ENCODE peak calls at places on chromosomes 6 and 20, in seven cellular contexts. T, U, N, S, P, L and F are unnamed samples.
A peak's percentile ranks its signal among the peaks of the same experiment; 100 is the strongest.

GRCh38 chr20:45248609-45249008 is 5.8 kb downstream of the SLPI start:
- DNase-seq in T (no peak), U (no peak), N (no peak), S (no peak), P (no peak), L (no peak), F (no peak)

GRCh38 chr20:5977223-5977622 is 26.8 kb downstream of the MCM8 start:
- DNase-seq in T (no peak), U (no peak), N (no peak), S (no peak), P (no peak), L (no peak), F (no peak)

GRCh38 chr20:7629880-7630279 is 310.4 kb downstream of the HAO1 start:
- DNase-seq in T (no peak), U (no peak), N (no peak), S (no peak), P (no peak), L (no peak), F (no peak)

GRCh38 chr20:2691663-2692035 is 931 bp upstream of the EBF4 start:
- DNase-seq in T (no peak), U (no peak), N (no peak), S (no peak), P (no peak), L (no peak), F (no peak)

GRCh38 chr20:42346771-42347170 is 728.6 kb upstream of the CHD6 start:
- DNase-seq in T (no peak), U (no peak), N (no peak), S (no peak), P (no peak), L (no peak), F (no peak)

GRCh38 chr6:1504465-1504864 is 105.2 kb upstream of the FOXC1 start:
- DNase-seq in T (no peak), U (no peak), N (no peak), S (no peak), P (no peak), L (no peak), F (no peak)

GRCh38 chr6:35300848-35301247 is 3.2 kb downstream of the DEF6 start:
- DNase-seq in T (no peak), U (no peak), N (no peak), S (no peak), P (no peak), L (no peak), F (no peak)

GRCh38 chr6:140441256-140441655 is 1066.8 kb upstream of the CITED2 start:
- DNase-seq in T (peak; percentile 60), U (peak; percentile 71), N (peak; percentile 68), S (no peak), P (peak; percentile 70), L (peak; percentile 84), F (no peak)

DNA sequence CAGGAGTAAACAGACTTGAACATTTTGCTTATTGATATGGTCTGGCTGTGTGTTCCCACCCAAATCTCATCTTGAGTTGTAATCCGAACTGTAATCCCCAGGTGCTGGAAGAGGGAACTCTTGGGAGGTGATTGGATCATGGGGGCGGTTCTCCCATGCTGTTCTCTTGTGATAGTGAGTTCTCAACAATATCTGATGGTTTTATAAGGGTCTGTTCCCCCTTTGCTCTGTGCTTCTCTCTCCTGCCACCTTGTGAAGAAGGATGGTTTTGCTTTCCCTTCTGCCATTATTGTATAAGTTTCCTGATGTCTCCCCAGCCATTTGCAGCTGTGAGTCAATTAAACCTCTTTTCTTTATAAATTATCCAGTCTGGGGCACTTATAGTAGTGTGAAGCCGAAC is 40.0 kb downstream of the MYLIP start:
- DNase-seq in T (no peak), U (peak; percentile 64), N (no peak), S (no peak), P (peak; percentile 65), L (peak; percentile 18), F (no peak)
- TF ChIP-seq CTCF in T (peak; percentile 53), U (peak; percentile 56), N (peak; percentile 40), S (peak; percentile 16), P (peak; percentile 79), L (peak; percentile 62), F (peak; percentile 28)

DNA sequence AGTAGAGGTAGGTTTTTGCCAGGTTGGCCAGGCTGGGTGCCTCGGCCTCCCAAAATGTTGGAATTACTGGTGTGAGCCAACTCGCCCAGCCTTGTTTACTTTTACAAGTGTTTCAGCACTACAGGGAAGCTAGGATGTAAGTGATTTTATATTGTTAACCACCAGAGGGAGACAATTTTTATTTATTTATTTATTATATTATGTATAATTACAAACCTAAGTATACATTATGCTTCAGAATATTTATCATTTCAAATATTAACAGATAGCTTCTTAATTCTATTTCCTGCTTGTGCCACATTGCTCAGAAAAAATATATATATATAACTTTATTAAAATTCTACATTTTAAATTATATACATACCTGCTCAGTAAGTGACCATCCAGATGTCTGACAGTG is 9.8 kb downstream of the MMUT start:
- DNase-seq in T (no peak), U (peak; percentile 13), N (no peak), S (no peak), P (peak; percentile 25), L (no peak), F (no peak)
- TF ChIP-seq CTCF in T (peak; percentile 34), U (peak; percentile 22), N (peak; percentile 16), S (peak; percentile 47), P (peak; percentile 35), L (peak; percentile 6), F (no peak)

DNA sequence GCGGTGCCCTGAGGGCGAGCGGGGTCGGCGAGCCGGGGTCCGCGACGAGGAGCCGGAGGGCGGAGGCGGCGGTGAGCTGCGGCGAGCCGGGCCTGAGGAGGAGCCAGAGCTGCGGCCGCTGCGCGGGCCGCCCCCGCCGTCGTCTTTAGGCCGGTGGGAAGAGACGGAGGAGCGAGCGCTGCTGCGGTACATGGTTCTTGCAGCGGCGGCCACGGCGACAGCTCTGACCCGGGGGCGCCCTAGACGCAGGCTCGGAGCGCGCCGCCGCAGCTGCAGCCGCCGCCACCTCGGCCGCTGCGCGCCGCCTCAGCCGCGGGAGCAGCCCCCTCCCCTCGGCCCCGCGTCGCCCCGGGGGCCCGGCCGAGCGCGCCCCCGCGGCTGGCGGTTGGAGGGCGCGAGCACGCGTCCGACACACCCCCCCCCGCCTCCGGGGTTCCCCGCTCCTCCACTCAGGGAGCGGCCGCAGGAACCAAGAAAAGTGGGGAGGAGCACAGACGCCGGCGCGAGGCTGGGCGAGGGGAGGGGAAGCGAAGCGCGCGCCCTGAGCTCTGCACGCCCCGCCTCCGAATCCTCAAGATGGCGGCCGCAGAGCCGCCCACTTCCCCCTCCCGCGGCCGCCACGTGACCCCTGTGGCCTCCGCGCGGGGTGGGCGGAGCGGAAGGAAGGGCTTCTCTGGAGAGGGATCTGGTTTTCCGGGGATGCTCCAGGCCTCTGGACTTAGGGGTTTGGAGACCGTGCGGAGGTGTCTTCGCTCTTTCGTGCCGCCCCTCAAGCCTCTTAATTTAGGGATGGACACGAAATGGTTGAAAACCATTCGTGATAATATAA is at the start of gene ZNF318:
- DNase-seq in T (peak; percentile 97), U (peak; percentile 98), N (peak; percentile 98), S (peak; percentile 70), P (peak; percentile 97), L (peak; percentile 97), F (peak; percentile 96)
- TF ChIP-seq CTCF in T (no peak), U (no peak), N (no peak), S (no peak), P (no peak), L (no peak), F (no peak)

DNA sequence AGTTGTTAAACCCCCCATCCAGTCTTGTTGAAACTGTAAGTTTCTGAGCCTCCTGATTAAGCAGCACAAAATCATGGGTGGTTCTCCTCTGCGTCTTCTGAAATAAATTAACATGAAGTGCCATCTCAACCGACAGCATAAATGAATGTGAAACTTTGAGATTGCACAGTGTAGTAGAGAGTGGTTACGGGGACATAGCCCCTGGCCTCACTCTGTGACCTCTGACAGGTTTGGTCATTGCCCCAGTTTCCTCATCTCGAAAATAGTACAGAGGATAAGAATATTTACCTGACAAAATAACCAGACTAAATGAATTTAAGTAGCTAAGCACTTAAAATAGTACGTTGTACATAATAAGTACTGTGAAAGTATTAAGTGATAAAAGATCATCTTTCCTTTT is 19.1 kb downstream of the NKX2-4 start:
- DNase-seq in T (no peak), U (no peak), N (no peak), S (no peak), P (no peak), L (no peak), F (no peak)
- TF ChIP-seq CTCF in T (no peak), U (no peak), N (no peak), S (no peak), P (no peak), L (no peak), F (no peak)

DNA sequence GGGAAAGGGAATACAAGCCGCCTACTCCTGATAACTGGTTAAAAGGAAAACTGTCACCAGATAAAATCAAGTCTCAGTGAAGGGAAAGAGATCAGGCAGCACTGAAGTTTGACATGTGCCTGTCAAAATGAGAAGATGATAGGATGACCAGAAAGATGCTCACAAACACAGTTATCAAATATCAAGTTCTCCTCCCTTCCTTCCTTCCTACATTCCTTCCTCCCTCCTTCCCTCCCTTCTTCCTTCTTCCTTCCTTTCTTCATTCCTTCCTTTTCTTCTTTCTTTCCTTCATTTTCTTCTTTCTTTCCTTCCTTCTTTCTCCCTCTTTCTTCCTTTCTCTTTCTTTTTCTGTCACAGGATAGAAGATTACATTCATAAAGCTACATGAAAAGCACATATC is 55.2 kb downstream of the MYB start:
- DNase-seq in T (no peak), U (no peak), N (no peak), S (no peak), P (no peak), L (no peak), F (no peak)
- TF ChIP-seq CTCF in T (no peak), U (no peak), N (no peak), S (no peak), P (no peak), L (no peak), F (no peak)

DNA sequence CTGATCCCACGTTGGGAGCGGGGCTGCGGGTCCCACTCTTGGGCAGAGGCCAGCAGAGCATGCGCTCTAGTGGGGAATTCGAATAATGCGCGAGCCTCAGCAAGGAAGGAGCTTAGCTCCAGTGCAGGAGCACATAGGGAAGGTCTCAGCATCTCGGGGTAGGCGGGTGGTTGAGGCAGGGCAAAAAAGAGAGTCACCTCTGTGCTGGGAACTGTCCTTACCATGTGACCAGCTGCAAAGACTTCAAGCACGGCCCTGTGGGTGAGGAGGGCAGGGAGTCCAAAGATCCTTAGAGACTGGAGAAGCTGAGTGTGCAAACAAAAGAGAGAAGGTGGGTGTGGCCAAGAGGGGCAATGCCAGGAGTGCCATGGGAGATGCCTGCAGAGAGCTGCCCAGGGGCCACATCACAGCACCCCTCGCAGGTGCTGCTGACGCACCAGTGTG is 79.2 kb upstream of the CD93 start:
- DNase-seq in T (no peak), U (no peak), N (no peak), S (no peak), P (no peak), L (no peak), F (no peak)
- TF ChIP-seq CTCF in T (no peak), U (no peak), N (no peak), S (no peak), P (no peak), L (no peak), F (no peak)